ENCODE peak calls at places on chromosomes 13 and 19, in four cellular contexts. O, L, X and G are unnamed samples.

GRCh38 chr19:13848811-13849241 is 28.1 kb upstream of the NANOS3 start:
- DNase-seq in L (no peak), O (no peak), X (no peak), G (no peak)

GRCh38 chr13:20140487-20140886 is 20.4 kb downstream of the GJA3 start:
- DNase-seq in L (no peak), O (no peak), X (no peak), G (no peak)

GRCh38 chr13:29934531-29935308 is 84.3 kb upstream of the UBL3 start:
- DNase-seq in X (no peak), L (no peak), O (no peak), G (no peak)

GRCh38 chr13:112431734-112432133 is 55.6 kb downstream of the SPACA7 start:
- DNase-seq in L (no peak), O (no peak), X (no peak), G (no peak)

GRCh38 chr19:50649433-50650391 is at the start of gene C19orf81:
- DNase-seq in X (peak), O (no peak), L (peak), G (peak)

GRCh38 chr13:66994498-66995365 is 235.4 kb downstream of the PCDH9 start:
- DNase-seq in X (no peak), O (peak), L (no peak), G (no peak)

GRCh38 chr13:26067601-26068000 is 15.8 kb upstream of the SHISA2 start:
- DNase-seq in O (no peak), L (no peak), X (no peak), G (no peak)

GRCh38 chr19:42293539-42293938 is 8.4 kb upstream of the PRR19 start:
- DNase-seq in O (no peak), X (no peak), L (peak), G (no peak)

GRCh38 chr13:41991936-41992335 is 31.0 kb upstream of the VWA8 start:
- DNase-seq in L (no peak), X (no peak), O (no peak), G (no peak)

GRCh38 chr19:29614046-29614445 is 8.0 kb downstream of the POP4 start:
- DNase-seq in X (no peak), L (no peak), O (no peak), G (no peak)

GRCh38 chr13:31896427-31896826 is 135.1 kb upstream of the FRY start:
- DNase-seq in L (no peak), O (no peak), X (no peak), G (no peak)

GRCh38 chr13:43802511-43802910 is 15.7 kb upstream of the ENOX1 start:
- DNase-seq in X (no peak), L (no peak), O (no peak), G (no peak)

GRCh38 chr13:43800828-43801227 is 14.1 kb upstream of the ENOX1 start:
- DNase-seq in O (no peak), L (no peak), X (no peak), G (no peak)

GRCh38 chr13:43804461-43805070 is 17.8 kb upstream of the ENOX1 start:
- DNase-seq in X (peak), O (peak), L (no peak), G (peak)

GRCh38 chr13:43805681-43806128 is 18.9 kb upstream of the ENOX1 start:
- DNase-seq in X (no peak), O (no peak), L (no peak), G (no peak)

DNA sequence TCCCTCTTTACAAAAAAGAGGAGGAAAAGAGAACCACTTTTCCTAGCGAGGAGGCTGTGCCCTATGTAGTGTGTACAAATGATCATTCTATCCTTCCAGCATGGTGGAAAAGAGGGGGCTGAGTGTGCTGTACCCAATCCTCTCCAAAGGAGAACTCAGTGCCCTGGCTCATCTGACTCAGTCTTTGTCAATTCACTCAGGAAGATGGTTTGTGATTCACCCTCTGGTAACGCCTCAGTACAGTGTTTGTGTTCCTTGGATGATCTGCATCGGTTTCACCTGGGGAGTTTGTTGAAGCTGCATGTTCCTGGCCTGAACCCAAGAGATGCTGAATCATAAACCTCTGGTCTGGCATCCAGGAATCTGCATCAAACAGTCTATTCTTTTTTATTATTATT is 18.3 kb upstream of the ENOX1 start:
- DNase-seq in L (no peak), X (no peak), O (no peak), G (peak)
- TF ChIP-seq GABPA in L (no peak), X (no peak), O (no peak), G (no peak)

GRCh38 chr19:6801397-6802086 is 29.0 kb downstream of the VAV1 start:
- DNase-seq in X (peak), L (peak), O (peak), G (peak)
- TF ChIP-seq NRF1 in X (no peak), L (no peak), O (no peak), G (no peak)

DNA sequence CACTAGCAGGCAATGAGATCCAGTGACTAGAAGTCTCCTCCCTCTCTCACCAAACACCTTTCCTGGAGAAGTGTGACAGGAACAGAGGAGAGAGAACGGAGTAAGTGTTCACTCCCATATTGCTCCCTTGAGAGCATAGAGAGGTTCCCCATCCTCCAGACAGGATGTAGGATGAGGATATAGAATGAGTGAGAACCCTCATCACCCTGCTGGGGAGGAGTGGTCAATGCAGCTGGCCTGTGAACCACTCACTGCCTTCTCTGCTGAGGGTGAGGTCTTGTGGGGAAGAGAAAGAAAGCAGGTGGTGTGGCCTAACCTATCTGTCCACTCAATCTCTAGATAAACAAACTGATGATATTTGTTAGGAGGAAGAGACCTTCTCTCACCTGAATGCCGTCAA is 386.6 kb downstream of the PCDH20 start:
- DNase-seq in X (no peak), O (no peak), L (no peak), G (peak)
- TF ChIP-seq GABPA in X (no peak), O (no peak), L (no peak), G (no peak)

DNA sequence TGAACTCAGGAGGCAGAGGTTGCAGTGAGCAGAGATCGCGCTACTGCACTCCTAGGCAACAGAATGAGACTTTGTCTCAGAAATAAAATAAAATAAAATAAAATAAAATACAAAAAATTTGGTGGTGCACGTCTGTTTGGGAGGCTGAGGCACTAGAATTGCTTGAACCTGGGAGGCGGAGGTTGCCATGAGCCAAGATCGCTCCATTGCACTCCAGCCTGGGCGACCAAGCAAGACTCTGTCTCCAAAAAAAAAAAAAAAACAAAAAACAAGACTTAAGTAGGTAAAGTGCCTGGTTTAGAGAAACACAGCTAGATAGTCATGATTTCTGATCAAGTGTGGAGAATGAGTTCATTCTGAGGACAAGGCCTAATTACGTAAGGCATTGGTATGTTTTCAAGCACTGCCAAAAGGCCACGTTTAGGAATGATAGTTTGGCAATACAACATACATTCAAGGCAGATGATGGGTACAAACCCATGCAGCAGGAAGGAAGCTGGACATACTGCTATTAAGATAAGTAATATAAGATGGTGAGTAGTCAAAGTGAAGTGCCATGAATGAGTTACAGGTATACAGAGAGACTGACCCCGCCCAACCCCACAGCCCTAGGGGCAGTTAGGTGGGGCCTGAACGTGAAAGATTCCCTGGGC is 4.8 kb upstream of the UCHL3 start:
- DNase-seq in O (no peak), L (no peak), X (no peak), G (no peak)
- TF ChIP-seq NRF1 in O (no peak), L (no peak), X (no peak), G (no peak)

DNA sequence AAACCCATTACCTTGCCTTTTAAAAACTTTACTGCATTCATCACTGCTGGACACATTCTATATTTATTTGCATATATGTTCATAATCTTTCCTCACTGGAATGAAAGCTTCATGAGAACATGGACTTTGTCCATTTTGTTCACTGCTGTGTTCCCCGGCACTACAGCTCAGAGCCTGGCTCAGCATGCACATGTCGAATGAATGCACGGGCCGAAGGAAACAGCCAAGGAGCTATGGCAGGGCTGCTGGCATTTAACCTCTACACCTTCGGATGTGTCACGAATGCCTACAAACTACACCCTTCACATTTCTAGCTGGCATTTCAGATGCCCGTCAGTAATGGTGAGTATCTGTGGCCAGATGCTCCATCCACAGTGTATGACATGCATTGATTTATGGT is 7.6 kb downstream of the MTIF3 start:
- DNase-seq in X (no peak), L (no peak), O (no peak), G (no peak)
- TF ChIP-seq GABPA in X (no peak), L (no peak), O (no peak), G (no peak)

DNA sequence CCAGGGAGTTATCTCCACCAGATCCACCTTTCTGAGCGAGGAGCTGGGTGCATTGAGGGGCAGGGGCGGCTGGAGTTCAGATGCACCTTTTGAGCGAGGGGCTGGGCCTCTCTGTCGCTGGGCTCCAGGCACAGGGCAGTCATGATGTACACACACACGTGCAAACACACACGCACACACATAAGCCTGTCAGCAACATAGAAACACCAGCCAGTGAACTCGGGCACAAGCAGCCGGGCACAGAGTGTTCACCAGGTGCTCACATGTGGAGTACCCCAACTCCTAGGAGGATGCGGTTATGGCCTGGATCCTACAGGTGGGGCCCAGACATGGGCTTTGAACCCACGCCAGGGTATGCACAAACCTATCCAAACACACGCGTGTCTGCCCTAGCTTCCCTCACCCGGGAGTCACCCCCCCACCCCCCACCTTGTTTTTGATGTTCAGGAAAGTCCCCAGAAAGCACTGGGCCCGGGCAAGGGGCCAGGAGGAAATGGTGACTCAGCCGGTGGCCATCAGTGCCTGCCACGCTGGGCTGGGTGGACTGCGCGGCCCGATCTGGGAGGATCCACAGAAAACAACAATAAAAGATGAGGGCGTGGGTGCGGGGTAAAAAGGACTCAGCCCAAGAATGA is 13.3 kb downstream of the ARRDC2 start:
- DNase-seq in L (no peak), O (no peak), X (peak), G (no peak)
- TF ChIP-seq NRF1 in L (no peak), O (no peak), X (no peak), G (no peak)

GRCh38 chr13:39536906-39537305 is 66.1 kb downstream of the LHFPL6 start:
- DNase-seq in O (no peak), L (no peak), X (no peak), G (no peak)

GRCh38 chr13:39542361-39542760 is 60.6 kb downstream of the LHFPL6 start:
- DNase-seq in L (no peak), O (no peak), X (no peak), G (no peak)

GRCh38 chr13:39536274-39536673 is 66.7 kb downstream of the LHFPL6 start:
- DNase-seq in O (no peak), X (no peak), L (no peak), G (no peak)

GRCh38 chr13:39538826-39539555 is 64.0 kb downstream of the LHFPL6 start:
- DNase-seq in X (no peak), O (no peak), L (no peak), G (no peak)

GRCh38 chr13:39540929-39541605 is 61.9 kb downstream of the LHFPL6 start:
- DNase-seq in L (no peak), X (no peak), O (no peak), G (no peak)
- TF ChIP-seq GABPA in L (no peak), X (no peak), O (no peak), G (no peak)

DNA sequence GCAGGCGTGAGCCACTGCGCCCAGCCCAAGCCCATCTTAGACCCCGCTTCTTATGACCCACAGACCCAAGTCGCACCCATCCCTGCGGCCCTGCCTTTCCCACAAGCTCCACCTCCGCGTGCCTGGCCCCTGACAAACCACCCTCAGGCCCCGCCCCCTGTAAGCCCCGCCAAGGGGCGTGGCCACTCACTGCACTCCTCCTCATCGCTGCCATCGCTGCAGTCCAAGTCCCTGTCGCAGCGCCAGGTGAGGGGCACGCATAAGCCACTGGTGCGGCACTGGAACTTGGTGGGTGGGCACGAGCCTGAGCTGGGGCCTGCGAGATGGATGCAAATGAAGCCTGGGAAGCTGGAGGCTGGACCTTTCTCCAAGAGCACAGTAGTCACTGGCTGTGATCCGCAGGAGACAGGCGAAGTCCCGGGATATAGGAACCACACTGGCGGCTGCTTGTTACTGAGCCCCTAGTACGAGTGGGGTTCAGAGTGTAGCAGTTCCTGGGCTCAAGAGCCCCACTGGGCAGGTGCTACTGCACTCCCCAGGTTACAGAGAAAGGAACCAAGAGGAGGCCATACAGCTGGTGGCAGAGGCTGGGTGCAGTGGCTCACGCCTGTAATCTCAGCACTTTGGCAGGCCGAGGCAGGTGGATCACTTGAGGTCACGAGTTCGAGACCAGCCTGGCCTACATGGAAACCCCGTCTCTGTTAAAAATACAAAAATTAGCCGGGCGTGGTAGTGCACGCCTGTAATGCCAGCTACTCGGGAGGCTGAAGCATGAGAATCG is 3.1 kb downstream of the CD320 start:
- DNase-seq in L (peak), X (peak), O (no peak), G (peak)
- TF ChIP-seq NRF1 in L (no peak), X (peak), O (no peak), G (no peak)

GRCh38 chr13:83883061-83883523 is 818 bp upstream of the SLITRK1 start:
- DNase-seq in L (peak), X (no peak), O (no peak), G (no peak)
- TF ChIP-seq GABPA in L (no peak), X (no peak), O (no peak), G (no peak)